ENCODE peak calls at places on chromosomes 16 and 17, in nine cellular contexts. F is NCI-H2081; T is aorta; S is GM12864; E is NCI-H2029; H is GDM1; W is CD4-positive, alpha-beta memory T cell; X is kidney epithelial cell; J is lower lobe of right lung. I is an unnamed sample.

GRCh38 chr17:69539274-69539673 is 124.8 kb downstream of the MAP2K6 start:
- DNase-seq in F (no peak), T (no peak), S (no peak), E (no peak), H (no peak), W (no peak), X (no peak), J (no peak), I (no peak)

GRCh38 chr17:16477255-16477654 is 14.7 kb downstream of the LRRC75A start:
- DNase-seq in F (no peak), T (peak), S (no peak), E (no peak), H (no peak), W (no peak), X (peak), J (no peak), I (no peak)

GRCh38 chr17:11622468-11622867 is 24.2 kb downstream of the DNAH9 start:
- DNase-seq in F (no peak), T (no peak), S (no peak), E (no peak), H (no peak), W (no peak), X (no peak), J (no peak), I (no peak)

GRCh38 chr16:77844801-77845200 is 56.4 kb downstream of the VAT1L start:
- DNase-seq in F (no peak), T (no peak), S (no peak), E (no peak), H (no peak), W (no peak), X (no peak), J (no peak), I (no peak)

GRCh38 chr16:78390070-78390469 is 290.6 kb downstream of the WWOX start:
- DNase-seq in F (no peak), T (no peak), S (no peak), E (no peak), H (no peak), W (no peak), X (no peak), J (no peak), I (no peak)

GRCh38 chr17:74296548-74296936 is 22.5 kb downstream of the DNAI2 start:
- DNase-seq in F (peak), T (peak), S (no peak), E (no peak), H (peak), W (peak), X (no peak), J (peak), I (peak)

GRCh38 chr17:62629556-62630364 is 2.3 kb downstream of the MRC2 start:
- DNase-seq in F (no peak), T (no peak), S (no peak), E (no peak), H (no peak), W (no peak), X (no peak), J (no peak), I (no peak)

GRCh38 chr17:69944406-69944805 is 130.6 kb upstream of the KCNJ16 start:
- DNase-seq in F (no peak), T (no peak), S (no peak), E (no peak), H (no peak), W (no peak), X (no peak), J (no peak), I (no peak)

GRCh38 chr17:50115744-50116143 is 14.2 kb downstream of the SAMD14 start:
- DNase-seq in F (no peak), T (no peak), S (no peak), E (no peak), H (no peak), W (no peak), X (no peak), J (no peak), I (no peak)

GRCh38 chr16:68961778-68962402 is 118.6 kb downstream of the TANGO6 start:
- DNase-seq in F (no peak), T (no peak), S (no peak), E (no peak), H (no peak), W (no peak), X (no peak), J (no peak), I (no peak)

GRCh38 chr17:52395308-52395707 is 236.8 kb upstream of the CA10 start:
- DNase-seq in F (no peak), T (no peak), S (no peak), E (no peak), H (no peak), W (no peak), X (no peak), J (no peak), I (no peak)

GRCh38 chr17:50059759-50060273 is 3.9 kb downstream of the ITGA3 start:
- DNase-seq in F (no peak), T (peak), S (no peak), E (no peak), H (no peak), W (no peak), X (no peak), J (no peak), I (no peak)

GRCh38 chr17:18324140-18325049 is 9.3 kb downstream of the SMCR8 start:
- DNase-seq in F (no peak), T (no peak), S (no peak), E (no peak), H (no peak), W (no peak), X (no peak), J (no peak), I (no peak)

GRCh38 chr17:60627113-60627512 is 27.1 kb downstream of the PPM1D start:
- DNase-seq in F (no peak), T (no peak), S (no peak), E (no peak), H (no peak), W (no peak), X (no peak), J (no peak), I (peak)

GRCh38 chr17:17017343-17018014 is 24.8 kb upstream of the MPRIP start:
- DNase-seq in F (no peak), T (no peak), S (no peak), E (no peak), H (no peak), W (no peak), X (no peak), J (no peak), I (no peak)

GRCh38 chr16:24635900-24636610 is 93.4 kb upstream of the TNRC6A start:
- DNase-seq in F (peak), T (peak), S (no peak), E (peak), H (no peak), W (no peak), X (peak), J (peak), I (no peak)

GRCh38 chr16:84922351-84923135 is 88.8 kb downstream of the ZDHHC7 start:
- DNase-seq in F (peak), T (peak), S (no peak), E (peak), H (no peak), W (no peak), X (no peak), J (peak), I (peak)

GRCh38 chr16:87264634-87265033 is 52.6 kb downstream of the C16orf95 start:
- DNase-seq in F (no peak), T (no peak), S (no peak), E (no peak), H (no peak), W (no peak), X (no peak), J (no peak), I (no peak)

GRCh38 chr16:87931504-87931903 is 4.8 kb downstream of the CA5A start:
- DNase-seq in F (peak), T (no peak), S (no peak), E (no peak), H (peak), W (no peak), X (no peak), J (no peak), I (no peak)

GRCh38 chr17:29449865-29450671 is 59.9 kb downstream of the TAOK1 start:
- DNase-seq in F (no peak), T (no peak), S (no peak), E (no peak), H (no peak), W (no peak), X (no peak), J (no peak), I (no peak)

GRCh38 chr16:23949630-23950290 is 114.0 kb downstream of the PRKCB start:
- DNase-seq in F (no peak), T (peak), S (peak), E (no peak), H (peak), W (peak), X (no peak), J (peak), I (no peak)

GRCh38 chr17:54239291-54239690 is 416.6 kb downstream of the KIF2B start:
- DNase-seq in F (no peak), T (no peak), S (no peak), E (no peak), H (no peak), W (no peak), X (no peak), J (no peak), I (no peak)

GRCh38 chr17:57186231-57187019 is 69.9 kb upstream of the MSI2 start:
- DNase-seq in F (no peak), T (no peak), S (no peak), E (peak), H (no peak), W (no peak), X (no peak), J (no peak), I (no peak)

GRCh38 chr17:28391401-28391800 is 14.6 kb downstream of the SLC46A1 start:
- DNase-seq in F (no peak), T (no peak), S (no peak), E (no peak), H (no peak), W (no peak), X (no peak), J (no peak), I (no peak)

GRCh38 chr16:53913082-53913870 is 209.3 kb downstream of the FTO start:
- DNase-seq in F (no peak), T (no peak), S (no peak), E (no peak), H (no peak), W (no peak), X (no peak), J (no peak), I (no peak)

GRCh38 chr17:75876190-75876937 is 2.0 kb downstream of the TRIM47 start:
- DNase-seq in F (peak), T (peak), S (peak), E (peak), H (no peak), W (peak), X (no peak), J (peak), I (peak)

GRCh38 chr17:18257268-18257681 is 1.3 kb downstream of the FLII start:
- DNase-seq in F (no peak), T (no peak), S (no peak), E (no peak), H (no peak), W (no peak), X (no peak), J (no peak), I (no peak)

GRCh38 chr17:78725448-78726021 is 56.5 kb downstream of the CYTH1 start:
- DNase-seq in F (no peak), T (no peak), S (peak), E (no peak), H (peak), W (peak), X (no peak), J (no peak), I (no peak)

GRCh38 chr17:80872999-80873951 is 118.4 kb upstream of the CHMP6 start:
- DNase-seq in F (peak), T (no peak), S (no peak), E (no peak), H (no peak), W (no peak), X (no peak), J (peak), I (no peak)

GRCh38 chr17:42772945-42773289 is 332 bp upstream of the VPS25 start:
- DNase-seq in F (no peak), T (no peak), S (no peak), E (no peak), H (no peak), W (no peak), X (no peak), J (no peak), I (no peak)

GRCh38 chr17:55154101-55154500 is 110.7 kb upstream of the HLF start:
- DNase-seq in F (no peak), T (no peak), S (no peak), E (peak), H (no peak), W (no peak), X (no peak), J (no peak), I (no peak)

GRCh38 chr17:32487460-32488176 is 825 bp downstream of the CDK5R1 start:
- DNase-seq in F (peak), T (no peak), S (no peak), E (no peak), H (no peak), W (peak), X (no peak), J (peak), I (no peak)

GRCh38 chr16:57859331-57859730 is 57.0 kb upstream of the KIFC3 start:
- DNase-seq in F (peak), T (no peak), S (no peak), E (no peak), H (no peak), W (no peak), X (no peak), J (no peak), I (no peak)

GRCh38 chr16:68200120-68200783 is 35.7 kb downstream of the ESRP2 start:
- DNase-seq in F (no peak), T (no peak), S (no peak), E (no peak), H (no peak), W (no peak), X (no peak), J (no peak), I (no peak)

GRCh38 chr17:41168121-41168520 is at the start of gene KRTAP4-3:
- DNase-seq in F (no peak), T (no peak), S (no peak), E (no peak), H (no peak), W (no peak), X (no peak), J (no peak), I (no peak)

GRCh38 chr17:1109606-1110523 is 69.9 kb downstream of the ABR start:
- DNase-seq in F (peak), T (peak), S (no peak), E (no peak), H (no peak), W (no peak), X (no peak), J (no peak), I (no peak)